ENCODE peak calls at places on chromosomes 13 and 19, in five cellular contexts. H is cardiac fibroblast, C is astrocyte of the spinal cord, B is GM12864, K is astrocyte of the cerebellum. N is an unnamed sample.

GRCh38 chr13:95388420-95389079 is 87.3 kb upstream of the ABCC4 start:
- DNase-seq in H (no peak), C (no peak), B (no peak), K (no peak), N (no peak)

GRCh38 chr13:78958019-78958418 is 299.1 kb upstream of the OBI1 start:
- DNase-seq in H (no peak), C (no peak), B (no peak), K (no peak), N (no peak)

GRCh38 chr13:104491951-104492350 is 1425.7 kb upstream of the SLC10A2 start:
- DNase-seq in H (no peak), C (no peak), B (no peak), K (no peak), N (no peak)

GRCh38 chr19:3983936-3984583 is 1.2 kb downstream of the EEF2 start:
- DNase-seq in H (peak; percentile 56), C (peak; percentile 33), B (no peak), K (no peak), N (no peak)

GRCh38 chr19:55369651-55370304 is 485 bp downstream of the IL11 start:
- DNase-seq in H (peak; percentile 48), C (peak; percentile 66), B (no peak), K (no peak), N (no peak)

GRCh38 chr19:21947775-21948174 is 63.0 kb downstream of the ZNF208 start:
- DNase-seq in H (peak; percentile 2), C (peak; percentile 3), B (no peak), K (no peak), N (no peak)

GRCh38 chr13:84360843-84361242 is 478.6 kb upstream of the SLITRK1 start:
- DNase-seq in H (no peak), C (no peak), B (no peak), K (no peak), N (no peak)

GRCh38 chr13:75873499-75873898 is 237.4 kb downstream of the LMO7 start:
- DNase-seq in H (no peak), C (no peak), B (no peak), K (no peak), N (no peak)

GRCh38 chr19:37977992-37978391 is 71.0 kb downstream of the SIPA1L3 start:
- DNase-seq in H (peak; percentile 50), C (peak; percentile 85), B (no peak), K (peak; percentile 82), N (peak; percentile 39)

GRCh38 chr19:41500443-41500842 is 57.5 kb downstream of the ERICH4 start:
- DNase-seq in H (no peak), C (no peak), B (no peak), K (no peak), N (no peak)
- H3K4me3 ChIP-seq in H (no peak overlapping the region), C (no peak overlapping the region), B (no peak overlapping the region), K (no peak overlapping the region), N (no peak overlapping the region)

GRCh38 chr13:50267917-50268316 is 252.7 kb downstream of the KCNRG start:
- DNase-seq in H (no peak), C (no peak), B (no peak), K (no peak), N (no peak)

GRCh38 chr13:50274181-50274580 is 258.9 kb downstream of the KCNRG start:
- DNase-seq in H (no peak), C (no peak), B (no peak), K (no peak), N (no peak)

DNA sequence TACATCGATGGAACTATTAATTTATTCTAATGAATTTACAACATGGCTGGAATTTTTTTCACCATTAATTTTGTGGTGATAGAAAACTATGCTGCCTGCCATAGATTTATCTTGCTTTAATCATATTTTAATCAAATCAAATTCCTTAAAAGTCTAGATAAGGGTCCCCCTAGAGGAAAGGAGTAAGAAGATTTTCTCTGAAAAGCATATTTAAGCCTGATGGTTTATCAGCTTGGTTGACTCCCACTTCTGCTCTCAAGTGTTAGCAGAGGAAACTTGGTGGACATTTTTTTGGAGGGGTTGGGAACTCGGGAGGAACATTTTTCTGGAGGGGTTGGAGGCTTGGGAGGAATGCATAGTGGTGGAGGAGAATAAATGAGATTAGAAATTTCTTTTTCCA is 253.3 kb downstream of the KCNRG start:
- DNase-seq in H (peak; percentile 11), C (no peak), B (no peak), K (no peak), N (no peak)
- TF ChIP-seq CTCF in H (peak; percentile 8), C (no peak), B (no peak), K (no peak), N (peak; percentile 31)

DNA sequence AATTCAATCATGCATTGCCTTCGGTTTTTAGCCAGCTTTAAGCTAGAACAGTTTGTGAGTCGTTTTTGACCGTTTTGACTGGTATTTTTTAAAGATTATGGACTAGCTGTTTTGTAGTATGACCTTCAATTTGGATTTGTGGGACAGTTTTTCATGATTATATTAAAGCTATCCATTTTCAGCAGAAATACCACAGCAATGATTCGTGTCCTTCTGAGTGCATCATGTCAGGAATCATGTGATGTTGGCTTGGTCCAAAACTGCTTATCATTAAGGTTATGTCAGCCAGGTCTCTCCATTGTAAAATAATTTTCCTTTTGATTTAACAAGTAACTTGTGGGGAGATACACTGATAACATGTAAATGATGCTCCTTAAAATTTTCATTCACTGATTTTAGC is 228.9 kb downstream of the POSTN start:
- DNase-seq in H (peak; percentile 42), C (peak; percentile 12), B (no peak), K (no peak), N (no peak)
- H3K4me3 ChIP-seq in H (no peak overlapping the region), C (no peak overlapping the region), B (no peak overlapping the region), K (no peak overlapping the region), N (no peak overlapping the region)

DNA sequence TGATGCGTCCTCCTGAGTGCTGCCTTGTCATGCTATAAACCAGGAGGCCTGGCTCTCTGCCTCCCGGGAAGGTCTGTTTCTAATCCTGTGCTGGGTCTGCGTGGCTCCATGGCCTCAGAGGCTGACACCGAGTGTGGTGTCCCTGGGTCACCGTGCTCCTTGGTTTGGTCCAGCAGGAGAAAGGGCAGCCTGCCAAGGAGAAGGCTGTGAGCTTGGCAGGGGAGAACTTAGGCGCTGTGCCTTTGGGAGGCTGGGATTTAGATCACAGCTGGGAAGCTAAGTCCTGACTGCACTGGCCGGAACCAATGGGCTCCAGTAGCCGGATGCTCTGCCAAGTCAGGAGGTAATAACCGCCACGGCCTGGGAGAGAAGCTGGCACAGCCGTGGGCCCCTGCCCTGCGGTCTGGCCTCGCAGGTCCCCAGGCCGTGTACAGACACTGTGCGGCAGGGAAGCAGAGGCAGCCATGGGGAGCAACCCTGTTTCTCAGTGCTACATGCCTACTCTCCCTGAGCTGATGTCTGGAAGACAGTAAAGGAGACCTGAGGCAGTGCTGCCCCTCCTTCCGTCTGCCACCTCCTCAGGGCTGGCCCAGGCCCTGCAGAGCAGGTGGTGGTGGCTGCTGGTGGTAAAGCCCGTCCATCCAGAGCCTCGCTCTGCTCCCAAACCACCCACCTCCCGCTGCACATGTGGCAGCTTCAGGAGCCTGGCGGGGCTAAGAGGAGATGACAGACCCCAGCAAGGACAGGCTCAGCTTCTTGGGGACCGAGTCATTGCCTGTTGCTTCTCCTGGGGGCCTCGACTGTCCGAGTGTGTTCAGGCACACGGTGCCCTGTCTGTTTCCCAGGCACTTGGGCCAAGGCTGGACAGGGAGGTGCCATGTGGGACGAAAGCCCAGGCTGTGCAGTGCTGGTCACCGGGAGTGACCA is 44.9 kb downstream of the C13orf46 start:
- DNase-seq in H (peak; percentile 91), C (peak; percentile 73), B (no peak), K (peak; percentile 57), N (peak; percentile 77)
- TF ChIP-seq CTCF in H (no peak), C (no peak), B (no peak), K (no peak), N (no peak)

GRCh38 chr19:39413903-39414608 is 1.6 kb downstream of the PLEKHG2 start:
- DNase-seq in H (peak; percentile 43), C (no peak), B (no peak), K (no peak), N (no peak)

GRCh38 chr19:39416626-39417120 is 4.2 kb downstream of the PLEKHG2 start:
- DNase-seq in H (no peak), C (no peak), B (no peak), K (no peak), N (no peak)

GRCh38 chr19:39413269-39413902 is 917 bp downstream of the PLEKHG2 start:
- DNase-seq in H (peak; percentile 83), C (peak; percentile 63), B (no peak), K (no peak), N (no peak)

GRCh38 chr19:39416152-39416551 is 3.7 kb downstream of the PLEKHG2 start:
- DNase-seq in H (no peak), C (no peak), B (no peak), K (no peak), N (no peak)

DNA sequence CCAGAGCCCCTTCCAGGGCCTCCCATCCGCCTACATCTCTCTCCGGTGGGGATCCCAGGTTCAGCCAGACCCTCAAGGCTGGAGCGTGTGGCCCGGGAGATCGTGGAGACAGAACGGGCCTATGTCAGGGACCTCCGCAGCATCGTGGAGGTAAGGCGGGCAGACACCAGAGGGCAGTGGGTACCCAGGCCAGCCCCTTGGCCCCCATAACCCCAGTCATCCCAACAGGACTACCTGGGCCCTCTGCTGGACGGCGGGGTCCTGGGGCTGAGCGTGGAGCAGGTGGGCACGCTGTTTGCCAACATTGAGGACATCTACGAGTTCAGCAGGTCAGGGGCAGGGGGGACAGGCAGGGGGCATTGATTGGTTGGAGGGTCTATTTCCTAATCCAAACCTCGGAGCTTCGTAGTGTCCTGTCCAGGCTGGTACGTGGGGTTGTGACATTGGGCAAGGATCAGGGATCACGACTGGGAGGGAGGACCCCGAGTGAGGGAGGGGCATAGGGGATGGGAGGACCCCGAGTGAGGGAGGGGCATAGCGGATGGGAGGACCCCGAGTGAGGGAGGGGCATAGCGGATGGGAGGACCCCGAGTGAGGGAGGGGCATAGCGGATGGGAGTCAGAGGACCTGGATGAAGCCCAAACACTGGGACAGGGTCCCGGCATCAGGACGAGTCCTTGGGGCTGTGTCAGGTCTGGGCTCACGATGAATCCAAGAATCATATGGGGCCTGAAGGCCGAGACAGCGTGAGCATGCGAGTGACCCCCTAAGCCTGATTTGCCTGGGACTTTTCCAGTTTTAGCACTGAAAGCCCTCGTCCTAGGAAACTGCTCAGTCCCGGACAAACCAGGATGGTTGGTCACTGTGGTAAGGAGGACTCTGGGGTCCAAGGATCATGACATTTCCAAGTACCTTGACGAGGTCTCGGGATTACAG is 2.9 kb downstream of the PLEKHG2 start:
- DNase-seq in H (no peak), C (no peak), B (no peak), K (no peak), N (no peak)
- H3K4me3 ChIP-seq in H (peak overlapping the region; percentile 87), C (peak overlapping the region; percentile 97), B (peak overlapping the region; percentile 76), K (peak overlapping the region; percentile 97), N (peak overlapping the region; percentile 65)

DNA sequence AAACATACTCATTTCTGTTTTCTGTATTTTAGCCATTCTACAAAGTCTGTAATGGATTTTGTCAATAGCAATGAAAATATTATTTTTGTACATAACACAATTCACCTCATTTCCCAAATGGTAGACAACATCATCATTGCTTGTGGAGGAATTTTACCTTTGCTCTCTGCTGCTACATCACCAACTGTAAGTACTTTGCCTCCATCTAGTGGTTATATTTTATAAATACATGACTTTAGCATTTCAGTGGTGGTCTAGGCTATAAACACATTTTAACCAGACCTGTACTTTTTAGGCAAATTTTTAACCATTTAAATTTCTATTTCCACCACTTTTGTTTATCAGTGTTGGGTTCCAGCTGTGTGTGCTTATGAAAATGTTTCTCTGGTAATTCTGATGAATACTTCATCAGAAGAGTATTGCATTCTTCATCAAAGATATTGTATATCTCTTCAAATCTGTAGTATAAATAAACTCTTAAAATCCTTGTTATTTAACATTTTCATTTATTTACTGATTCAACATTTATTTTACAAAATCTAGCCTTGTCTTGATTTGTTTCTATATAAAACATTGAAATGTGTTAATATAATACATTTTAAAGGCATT is 222.4 kb downstream of the NBEA start:
- DNase-seq in H (peak; percentile 59), C (peak; percentile 50), B (peak; percentile 45), K (no peak), N (no peak)
- TF ChIP-seq CTCF in H (peak; percentile 48), C (peak; percentile 43), B (peak; percentile 41), K (peak; percentile 43), N (peak; percentile 59)

GRCh38 chr19:18020212-18021067 is 12.5 kb downstream of the ARRDC2 start:
- DNase-seq in H (peak; percentile 66), C (peak; percentile 42), B (no peak), K (no peak), N (no peak)
- H3K4me3 ChIP-seq in H (no peak overlapping the region), C (no peak overlapping the region), B (no peak overlapping the region), K (no peak overlapping the region), N (no peak overlapping the region)